ENCODE peak calls at places on chromosomes 3 and 15, in ten cellular contexts. W is BE2C, P is HFFc6, T is AG04449, K is AG09309, C is Calu3, Q is fibroblast of pulmonary artery, G is lung, E is GM20000, H is coronary artery. M is an unnamed sample.

GRCh38 chr3:112531358-112531781 is 30.4 kb downstream of the ATG3 start:
- DNase-seq in W (no peak), P (peak), T (no peak), K (peak), C (no peak), Q (peak), G (no peak), E (peak), H (no peak), M (peak)

GRCh38 chr3:179263134-179263533 is 12.2 kb upstream of the KCNMB3 start:
- DNase-seq in W (no peak), P (no peak), T (no peak), K (no peak), C (no peak), Q (no peak), G (no peak), E (no peak), H (no peak), M (no peak)

GRCh38 chr3:58414538-58415197 is 19.0 kb downstream of the PDHB start:
- DNase-seq in W (peak), P (peak), T (no peak), K (no peak), C (peak), Q (peak), G (peak), E (peak), H (no peak), M (no peak)

GRCh38 chr15:66269326-66270090 is 16.0 kb upstream of the MEGF11 start:
- DNase-seq in W (peak), P (peak), T (no peak), K (peak), C (peak), Q (peak), G (no peak), E (no peak), H (no peak), M (no peak)

GRCh38 chr15:33279613-33280205 is 31.1 kb upstream of the RYR3 start:
- DNase-seq in W (no peak), P (peak), T (no peak), K (no peak), C (no peak), Q (no peak), G (no peak), E (no peak), H (no peak), M (no peak)

GRCh38 chr15:85495542-85495941 is 115.1 kb downstream of the AKAP13 start:
- DNase-seq in W (no peak), P (no peak), T (no peak), K (no peak), C (no peak), Q (no peak), G (no peak), E (no peak), H (no peak), M (no peak)

GRCh38 chr3:113897373-113897777 is 50.4 kb upstream of the ZDHHC23 start:
- DNase-seq in W (no peak), P (no peak), T (no peak), K (no peak), C (peak), Q (no peak), G (no peak), E (no peak), H (no peak), M (no peak)

GRCh38 chr3:179961081-179962078 is 75.4 kb downstream of the PEX5L start:
- DNase-seq in W (no peak), P (no peak), T (no peak), K (no peak), C (no peak), Q (no peak), G (no peak), E (no peak), H (no peak), M (no peak)

GRCh38 chr3:2765002-2765579 is 345.1 kb downstream of the IL5RA start:
- DNase-seq in W (peak), P (no peak), T (no peak), K (no peak), C (peak), Q (no peak), G (no peak), E (peak), H (no peak), M (no peak)

GRCh38 chr15:70761931-70762468 is 1.4 kb downstream of the UACA start:
- DNase-seq in W (no peak), P (no peak), T (no peak), K (no peak), C (no peak), Q (no peak), G (no peak), E (no peak), H (no peak), M (no peak)

GRCh38 chr3:150412599-150413069 is 4.5 kb downstream of the TSC22D2 start:
- DNase-seq in W (no peak), P (peak), T (no peak), K (peak), C (peak), Q (peak), G (no peak), E (peak), H (no peak), M (peak)

GRCh38 chr3:96354106-96354505 is 460.3 kb upstream of the EPHA6 start:
- DNase-seq in W (no peak), P (no peak), T (no peak), K (no peak), C (no peak), Q (no peak), G (no peak), E (no peak), H (no peak), M (no peak)

GRCh38 chr3:126746395-126747177 is 42.5 kb downstream of the CHCHD6 start:
- DNase-seq in W (peak), P (peak), T (peak), K (peak), C (peak), Q (peak), G (peak), E (no peak), H (peak), M (peak)

DNA sequence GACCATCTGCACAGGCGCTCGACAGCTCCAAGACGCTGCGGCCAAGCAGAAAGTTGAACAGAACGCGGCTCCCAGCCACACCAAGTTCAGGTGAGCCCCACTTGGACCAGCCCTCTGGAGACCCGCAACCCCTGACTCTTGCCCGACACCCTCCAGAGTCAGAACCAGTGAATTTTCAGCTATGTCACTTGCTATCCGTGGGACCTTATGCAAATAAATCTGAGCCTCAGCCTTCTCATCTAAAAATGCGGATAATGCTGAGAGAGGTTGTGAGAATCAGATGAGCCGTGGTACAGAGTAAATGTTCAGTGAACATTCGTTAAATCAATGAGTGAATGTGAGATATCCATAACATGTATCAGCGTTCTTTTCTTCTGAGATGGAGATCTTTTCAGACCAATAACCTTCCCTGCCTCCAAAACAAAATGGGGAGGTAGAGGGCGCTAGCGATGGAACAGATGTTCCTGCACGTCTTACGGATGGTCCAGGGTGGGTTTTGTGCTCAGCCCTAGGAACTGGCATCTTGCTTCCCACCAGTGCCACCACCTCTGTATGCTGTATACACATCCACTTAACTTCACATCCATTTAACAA is 524 bp downstream of the MRPS11 start:
- DNase-seq in W (peak), P (no peak), T (no peak), K (no peak), C (no peak), Q (peak), G (no peak), E (no peak), H (no peak), M (no peak)
- TF ChIP-seq CTCF in W (peak), P (peak), T (peak), K (peak), C (no peak), Q (peak), G (no peak), E (no peak), H (no peak), M (peak)

GRCh38 chr3:72891053-72891855 is 3.4 kb downstream of the GXYLT2 start:
- DNase-seq in W (peak), P (peak), T (peak), K (peak), C (no peak), Q (peak), G (no peak), E (no peak), H (no peak), M (peak)
- TF ChIP-seq CTCF in W (peak), P (peak), T (peak), K (peak), C (no peak), Q (peak), G (no peak), E (no peak), H (no peak), M (no peak)

GRCh38 chr3:52789746-52790040 is 4.9 kb upstream of the ITIH3 start:
- DNase-seq in W (no peak), P (no peak), T (no peak), K (no peak), C (no peak), Q (no peak), G (no peak), E (no peak), H (no peak), M (no peak)

GRCh38 chr3:52786330-52787215 is 8.0 kb upstream of the ITIH3 start:
- DNase-seq in W (no peak), P (no peak), T (no peak), K (no peak), C (no peak), Q (no peak), G (no peak), E (no peak), H (no peak), M (no peak)

GRCh38 chr3:52788890-52789745 is 5.5 kb upstream of the ITIH3 start:
- DNase-seq in W (no peak), P (no peak), T (no peak), K (no peak), C (no peak), Q (no peak), G (no peak), E (no peak), H (no peak), M (no peak)

GRCh38 chr3:52787246-52787645 is 7.3 kb upstream of the ITIH3 start:
- DNase-seq in W (no peak), P (no peak), T (no peak), K (no peak), C (no peak), Q (no peak), G (no peak), E (no peak), H (no peak), M (no peak)

DNA sequence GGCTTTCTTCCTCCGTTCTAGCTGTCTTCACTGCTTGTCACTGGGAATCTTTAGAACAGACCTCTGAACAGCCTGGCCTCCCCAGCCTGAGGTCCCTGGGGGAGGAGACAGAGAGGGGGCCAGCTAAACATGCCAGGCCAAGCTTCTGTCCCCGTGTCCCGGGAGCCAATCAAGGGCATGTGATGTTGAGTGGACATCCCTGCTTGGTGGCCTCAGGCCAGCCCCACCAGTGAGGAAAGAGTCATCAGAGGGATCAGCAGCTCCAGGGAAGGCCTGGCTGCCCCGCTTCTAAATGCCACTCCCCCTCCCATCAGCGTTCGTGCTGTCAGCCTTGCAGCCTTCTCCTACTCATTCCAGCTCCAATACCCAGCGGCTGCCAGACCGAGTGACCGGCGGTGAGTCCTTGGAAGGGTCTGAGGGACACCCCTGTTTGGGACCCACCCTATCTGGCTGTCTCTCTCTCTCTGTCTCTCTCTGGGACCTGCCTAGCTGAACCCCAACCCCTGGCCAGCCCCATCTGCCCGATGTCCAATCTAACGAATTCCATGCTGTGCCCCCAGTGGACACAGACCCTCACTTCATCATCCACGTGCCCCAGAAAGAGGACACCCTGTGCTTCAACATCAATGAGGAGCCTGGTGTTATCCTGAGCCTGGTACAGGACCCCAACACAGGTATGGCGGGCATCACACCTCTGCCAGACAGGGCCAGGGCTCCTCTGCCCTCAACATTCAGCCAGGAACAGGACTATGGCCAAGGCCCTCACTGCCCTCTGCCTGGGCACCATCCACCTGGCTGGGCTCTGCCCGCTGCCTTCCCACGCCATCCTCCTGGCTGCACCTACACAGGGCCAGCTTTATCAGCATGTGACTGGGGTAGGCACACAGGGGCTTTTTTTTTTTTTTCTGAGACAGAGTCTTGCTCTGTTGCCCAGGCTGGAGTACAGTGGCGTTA is 6.6 kb upstream of the ITIH3 start:
- DNase-seq in W (no peak), P (no peak), T (no peak), K (no peak), C (no peak), Q (no peak), G (no peak), E (no peak), H (no peak), M (no peak)
- TF ChIP-seq CTCF in W (no peak), P (peak), T (no peak), K (no peak), C (no peak), Q (no peak), G (no peak), E (no peak), H (no peak), M (no peak)

GRCh38 chr15:69114231-69114937 is 46.1 kb upstream of the GLCE start:
- DNase-seq in W (peak), P (no peak), T (no peak), K (no peak), C (no peak), Q (no peak), G (no peak), E (no peak), H (no peak), M (no peak)
- TF ChIP-seq CTCF in W (no peak), P (no peak), T (no peak), K (no peak), C (no peak), Q (no peak), G (no peak), E (no peak), H (no peak), M (no peak)

GRCh38 chr15:55800216-55800615 is 57.3 kb upstream of the PRTG start:
- DNase-seq in W (peak), P (no peak), T (no peak), K (no peak), C (no peak), Q (no peak), G (no peak), E (no peak), H (no peak), M (no peak)

GRCh38 chr15:55796321-55796965 is 53.5 kb upstream of the PRTG start:
- DNase-seq in W (no peak), P (no peak), T (no peak), K (no peak), C (no peak), Q (peak), G (no peak), E (no peak), H (no peak), M (no peak)

GRCh38 chr15:55795031-55795430 is 52.1 kb upstream of the PRTG start:
- DNase-seq in W (no peak), P (no peak), T (no peak), K (no peak), C (no peak), Q (no peak), G (no peak), E (no peak), H (no peak), M (no peak)

GRCh38 chr15:55802600-55803376 is 59.8 kb upstream of the PRTG start:
- DNase-seq in W (no peak), P (no peak), T (no peak), K (no peak), C (no peak), Q (no peak), G (no peak), E (no peak), H (no peak), M (no peak)

DNA sequence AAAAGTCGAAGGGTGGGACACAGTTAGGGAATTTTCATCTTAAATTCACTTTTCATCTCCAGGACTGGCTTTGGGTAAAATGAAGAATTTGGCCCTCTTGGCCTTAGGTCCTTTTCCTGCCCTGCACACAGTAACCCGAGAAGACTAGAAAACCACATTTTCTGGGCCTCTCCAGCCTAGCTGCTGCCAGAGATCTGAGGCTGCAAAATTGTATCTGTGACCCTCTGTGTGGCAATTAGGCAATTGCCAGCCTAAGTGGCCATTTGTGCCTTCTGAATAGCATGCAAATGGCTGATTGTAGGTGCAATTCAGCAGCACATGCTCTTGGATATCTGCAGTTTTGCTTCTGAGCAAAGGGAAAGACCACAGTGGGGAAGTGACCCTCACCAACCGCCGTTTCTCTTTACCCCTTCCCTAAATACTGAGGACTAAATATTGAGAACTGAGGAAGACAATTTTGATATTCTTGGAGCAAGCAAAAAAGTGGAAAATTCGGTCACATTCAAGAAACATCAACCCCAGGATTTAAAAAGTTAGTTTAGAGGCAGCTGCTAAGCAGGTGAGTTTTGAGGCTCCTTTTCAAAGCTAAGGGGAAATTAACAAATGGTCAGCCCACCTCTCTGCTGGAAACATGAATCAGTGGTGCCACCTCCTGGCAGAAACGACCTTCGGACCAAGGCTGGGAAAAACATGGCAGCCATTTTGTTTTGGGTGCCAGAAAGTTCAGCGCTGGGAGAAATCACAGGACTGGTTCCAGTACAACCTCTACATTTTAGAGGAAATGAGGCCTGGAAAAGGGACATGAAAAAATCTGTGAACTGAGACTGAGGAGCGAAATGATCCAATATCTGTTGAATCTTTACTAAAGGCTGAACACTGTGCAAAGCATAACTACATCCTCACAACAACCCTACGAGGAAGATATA is 56.6 kb upstream of the PRTG start:
- DNase-seq in W (peak), P (peak), T (no peak), K (no peak), C (peak), Q (peak), G (peak), E (peak), H (no peak), M (no peak)
- TF ChIP-seq CTCF in W (peak), P (peak), T (peak), K (peak), C (peak), Q (peak), G (peak), E (peak), H (no peak), M (peak)

DNA sequence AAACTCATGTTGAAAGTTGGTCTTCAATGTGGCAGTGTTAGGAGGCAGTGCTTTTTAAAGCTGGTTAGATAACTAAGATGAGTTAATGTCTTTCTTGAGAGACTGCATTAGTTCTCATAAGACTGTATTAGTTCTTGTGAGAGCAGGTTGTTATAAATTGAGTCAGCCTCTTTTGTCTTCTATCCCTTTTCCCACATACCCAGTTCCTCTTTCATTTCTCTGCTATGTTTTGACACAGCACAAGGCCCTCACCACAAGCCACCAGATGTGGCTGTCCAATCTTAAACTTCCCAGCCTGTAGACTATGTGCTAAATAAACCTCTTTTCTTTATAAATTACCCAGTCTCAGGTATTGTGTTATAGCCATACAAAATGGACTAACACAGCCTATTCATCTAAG is 94.6 kb upstream of the SNTN start:
- DNase-seq in W (no peak), P (no peak), T (no peak), K (no peak), C (no peak), Q (no peak), G (no peak), E (no peak), H (no peak), M (no peak)
- TF ChIP-seq CTCF in W (no peak), P (no peak), T (no peak), K (no peak), C (no peak), Q (no peak), G (no peak), E (no peak), H (no peak), M (no peak)

GRCh38 chr3:120555661-120556509 is 40.3 kb upstream of the NDUFB4 start:
- DNase-seq in W (no peak), P (no peak), T (no peak), K (no peak), C (no peak), Q (no peak), G (no peak), E (no peak), H (peak), M (no peak)
- TF ChIP-seq CTCF in W (no peak), P (no peak), T (no peak), K (no peak), C (no peak), Q (no peak), G (no peak), E (no peak), H (no peak), M (no peak)

GRCh38 chr3:69297525-69297924 is 88.4 kb downstream of the FRMD4B start:
- DNase-seq in W (no peak), P (no peak), T (no peak), K (no peak), C (no peak), Q (no peak), G (no peak), E (no peak), H (no peak), M (no peak)

GRCh38 chr3:69296995-69297394 is 88.9 kb downstream of the FRMD4B start:
- DNase-seq in W (no peak), P (no peak), T (no peak), K (no peak), C (no peak), Q (no peak), G (no peak), E (no peak), H (no peak), M (no peak)

GRCh38 chr3:69300296-69300695 is 85.6 kb downstream of the FRMD4B start:
- DNase-seq in W (no peak), P (peak), T (no peak), K (no peak), C (no peak), Q (no peak), G (no peak), E (no peak), H (no peak), M (no peak)

GRCh38 chr3:69304396-69304795 is 81.5 kb downstream of the FRMD4B start:
- DNase-seq in W (no peak), P (no peak), T (no peak), K (no peak), C (no peak), Q (no peak), G (no peak), E (no peak), H (no peak), M (no peak)

DNA sequence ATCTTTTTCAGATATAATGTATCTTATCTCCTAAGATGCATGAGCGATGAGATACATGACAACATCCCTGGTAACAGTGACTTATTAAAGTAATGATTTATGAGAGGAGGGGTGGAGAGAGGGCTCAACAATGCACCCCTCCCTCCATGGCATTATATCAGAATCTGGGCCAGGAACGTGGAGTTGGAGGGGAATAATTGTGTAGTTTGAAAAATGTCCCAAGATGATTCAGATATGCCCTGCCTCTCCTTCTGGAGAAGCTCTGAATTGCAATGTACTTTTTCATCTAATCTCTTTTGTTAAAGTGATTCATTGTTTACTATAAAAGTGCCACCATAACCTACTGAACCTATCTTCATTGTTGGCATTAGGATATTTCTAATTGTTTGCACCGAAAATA is 86.5 kb downstream of the FRMD4B start:
- DNase-seq in W (no peak), P (no peak), T (no peak), K (no peak), C (no peak), Q (no peak), G (no peak), E (no peak), H (no peak), M (no peak)
- TF ChIP-seq CTCF in W (no peak), P (peak), T (no peak), K (peak), C (no peak), Q (peak), G (no peak), E (no peak), H (no peak), M (peak)

M was measured in retinal pigment epithelial cell.